ENCODE peak calls at places on chromosomes 11 and 22, in five cellular contexts. U, T, C, I and K are unnamed samples.

GRCh38 chr11:78647986-78648875 is 73.6 kb upstream of the NARS2 start:
- DNase-seq in U (no peak), T (no peak), C (no peak), I (no peak), K (no peak)

GRCh38 chr11:1731451-1732059 is 18.8 kb downstream of the IFITM10 start:
- DNase-seq in U (no peak), T (no peak), C (no peak), I (no peak), K (no peak)

GRCh38 chr11:8384199-8384821 is 120.6 kb upstream of the LMO1 start:
- DNase-seq in U (no peak), T (no peak), C (peak), I (no peak), K (peak)

GRCh38 chr22:38755155-38755910 is 465 bp downstream of the SUN2 start:
- DNase-seq in U (peak), T (no peak), C (peak), I (no peak), K (peak)

GRCh38 chr11:126408496-126408895 is 53.0 kb downstream of the ST3GAL4 start:
- DNase-seq in U (no peak), T (no peak), C (no peak), I (no peak), K (no peak)

GRCh38 chr22:38412435-38413084 is 42.4 kb downstream of the KCNJ4 start:
- DNase-seq in U (no peak), T (peak), C (no peak), I (no peak), K (no peak)

GRCh38 chr22:42797021-42797420 is 60.1 kb downstream of the ARFGAP3 start:
- DNase-seq in U (no peak), T (no peak), C (peak), I (no peak), K (no peak)

GRCh38 chr11:17171342-17171741 is 36.4 kb downstream of the PIK3C2A start:
- DNase-seq in U (peak), T (no peak), C (peak), I (no peak), K (peak)

GRCh38 chr11:57773026-57773598 is 11.5 kb downstream of the CTNND1 start:
- DNase-seq in U (no peak), T (no peak), C (no peak), I (no peak), K (no peak)

GRCh38 chr11:57597971-57598830 is 716 bp downstream of the SERPING1 start:
- DNase-seq in U (no peak), T (no peak), C (peak), I (no peak), K (peak)

GRCh38 chr22:44444341-44445306 is 53.4 kb downstream of the RTL6 start:
- DNase-seq in U (no peak), T (no peak), C (no peak), I (no peak), K (no peak)

GRCh38 chr11:119727523-119728081 is 1.4 kb downstream of the NECTIN1 start:
- DNase-seq in U (no peak), T (peak), C (no peak), I (no peak), K (no peak)

GRCh38 chr22:46501701-46502100 is 35.7 kb downstream of the CELSR1 start:
- DNase-seq in U (no peak), T (no peak), C (peak), I (no peak), K (peak)

GRCh38 chr22:30969532-30970355 is 679 bp downstream of the TUG1 start:
- DNase-seq in U (peak), T (no peak), C (peak), I (no peak), K (peak)

GRCh38 chr11:44191322-44192014 is 96.0 kb downstream of the EXT2 start:
- DNase-seq in U (no peak), T (no peak), C (no peak), I (no peak), K (no peak)

GRCh38 chr11:10885703-10886363 is 28.0 kb upstream of the ZBED5 start:
- DNase-seq in U (no peak), T (no peak), C (peak), I (no peak), K (no peak)

GRCh38 chr11:117834068-117834810 is 9.7 kb upstream of the FXYD2 start:
- DNase-seq in U (no peak), T (no peak), C (no peak), I (no peak), K (no peak)

GRCh38 chr11:92384316-92384715 is 159.7 kb downstream of the FAT3 start:
- DNase-seq in U (no peak), T (no peak), C (peak), I (no peak), K (peak)

GRCh38 chr11:94199367-94200130 is 70.9 kb downstream of the PANX1 start:
- DNase-seq in U (peak), T (no peak), C (peak), I (no peak), K (peak)

GRCh38 chr11:116193321-116194114 is 579.3 kb downstream of the BUD13 start:
- DNase-seq in U (no peak), T (no peak), C (peak), I (no peak), K (peak)

GRCh38 chr22:49934144-49934890 is 15.9 kb downstream of the CRELD2 start:
- DNase-seq in U (no peak), T (no peak), C (peak), I (no peak), K (peak)